ENCODE peak calls at places on chromosome 4, in five cellular contexts. H, W, C, J and G are unnamed samples.

GRCh38 chr4:13588954-13589353 is 38.6 kb downstream of the BOD1L1 start:
- DNase-seq in H (no peak), W (no peak), C (no peak), J (no peak), G (no peak)

GRCh38 chr4:127936974-127937373 is 28.0 kb downstream of the MFSD8 start:
- DNase-seq in H (no peak), W (no peak), C (no peak), J (no peak), G (no peak)

GRCh38 chr4:25367004-25367621 is 9.9 kb upstream of the ANAPC4 start:
- DNase-seq in H (no peak), W (no peak), C (no peak), J (no peak), G (no peak)

GRCh38 chr4:157141976-157142375 is 66.0 kb downstream of the GLRB start:
- DNase-seq in H (no peak), W (no peak), C (no peak), J (no peak), G (no peak)

GRCh38 chr4:833156-833555 is 7.2 kb upstream of the CPLX1 start:
- DNase-seq in H (no peak), W (no peak), C (no peak), J (no peak), G (no peak)

GRCh38 chr4:137519406-137519805 is 12.9 kb downstream of the PCDH18 start:
- DNase-seq in H (no peak), W (no peak), C (no peak), J (no peak), G (no peak)

GRCh38 chr4:53702334-53703266 is 111.3 kb upstream of the LNX1 start:
- DNase-seq in H (peak; percentile 86), W (peak; percentile 87), C (peak; percentile 70), J (peak; percentile 82), G (peak; percentile 64)

GRCh38 chr4:41696768-41697167 is 51.8 kb downstream of the PHOX2B start:
- DNase-seq in H (no peak), W (no peak), C (no peak), J (no peak), G (no peak)

GRCh38 chr4:168784786-168785461 is 225.1 kb downstream of the CBR4 start:
- DNase-seq in H (no peak), W (no peak), C (peak; percentile 39), J (no peak), G (no peak)

GRCh38 chr4:88522702-88523324 is 763 bp downstream of the PYURF start:
- DNase-seq in H (peak; percentile 27), W (peak; percentile 19), C (peak; percentile 21), J (peak; percentile 30), G (peak; percentile 28)

GRCh38 chr4:88527787-88528186 is 4.2 kb upstream of the PYURF start:
- DNase-seq in H (no peak), W (no peak), C (no peak), J (no peak), G (no peak)

GRCh38 chr4:88528861-88529260 is 5.3 kb upstream of the PYURF start:
- DNase-seq in H (no peak), W (no peak), C (no peak), J (no peak), G (no peak)

GRCh38 chr4:88523325-88524129 is at the start of gene PYURF:
- DNase-seq in H (peak; percentile 94), W (peak; percentile 94), C (peak; percentile 93), J (peak; percentile 97), G (peak; percentile 97)

DNA sequence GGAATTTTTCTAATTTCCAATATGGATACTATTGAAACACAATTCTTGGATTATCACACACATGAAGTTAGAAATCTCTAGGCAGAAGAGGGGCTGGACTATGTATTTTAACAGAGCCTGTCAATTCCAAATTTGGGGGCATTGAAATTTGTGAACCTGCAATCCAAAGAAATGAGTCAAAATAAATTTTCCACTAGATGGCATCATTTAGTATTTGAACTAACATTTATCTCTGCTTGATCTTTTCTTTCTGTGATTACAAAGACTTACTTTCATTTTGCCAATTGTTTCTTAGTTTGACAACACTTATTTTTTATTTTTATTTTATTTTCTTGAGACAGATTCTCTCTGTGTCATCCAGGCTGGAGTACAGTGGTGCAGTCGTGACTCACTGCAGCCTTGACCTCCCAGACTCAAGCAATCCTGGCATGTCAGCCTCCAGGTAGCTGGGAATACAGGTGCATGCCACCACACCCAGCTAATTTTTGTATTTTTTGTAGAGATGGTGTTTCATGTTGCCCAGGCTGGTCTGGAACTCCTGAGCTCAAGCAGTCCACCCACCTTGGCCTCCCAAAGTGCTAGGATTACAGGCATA is 2.7 kb upstream of the PYURF start:
- DNase-seq in H (no peak), W (no peak), C (no peak), J (no peak), G (no peak)
- H3K27ac ChIP-seq in H (no peak overlapping the region), W (no peak overlapping the region), C (no peak overlapping the region), J (no peak overlapping the region), G (no peak overlapping the region)

GRCh38 chr4:80206541-80207171 is 9.4 kb downstream of the PRDM8 start:
- DNase-seq in H (peak; percentile 45), W (no peak), C (no peak), J (no peak), G (no peak)
- TF ChIP-seq CTCF in H (no peak), W (no peak), C (no peak), J (no peak), G (no peak)

GRCh38 chr4:30847157-30847556 is 127.0 kb downstream of the PCDH7 start:
- DNase-seq in H (no peak), W (no peak), C (no peak), J (no peak), G (no peak)
- H3K27ac ChIP-seq in H (no peak overlapping the region), W (no peak overlapping the region), C (no peak overlapping the region), J (no peak overlapping the region), G (no peak overlapping the region)

GRCh38 chr4:125677665-125678307 is 363.0 kb downstream of the FAT4 start:
- DNase-seq in H (no peak), W (no peak), C (no peak), J (no peak), G (no peak)

GRCh38 chr4:125676583-125676982 is 361.8 kb downstream of the FAT4 start:
- DNase-seq in H (no peak), W (no peak), C (no peak), J (no peak), G (no peak)

GRCh38 chr4:125682730-125683129 is 368.0 kb downstream of the FAT4 start:
- DNase-seq in H (no peak), W (no peak), C (no peak), J (no peak), G (no peak)

GRCh38 chr4:125679989-125680388 is 365.2 kb downstream of the FAT4 start:
- DNase-seq in H (no peak), W (no peak), C (no peak), J (no peak), G (no peak)

DNA sequence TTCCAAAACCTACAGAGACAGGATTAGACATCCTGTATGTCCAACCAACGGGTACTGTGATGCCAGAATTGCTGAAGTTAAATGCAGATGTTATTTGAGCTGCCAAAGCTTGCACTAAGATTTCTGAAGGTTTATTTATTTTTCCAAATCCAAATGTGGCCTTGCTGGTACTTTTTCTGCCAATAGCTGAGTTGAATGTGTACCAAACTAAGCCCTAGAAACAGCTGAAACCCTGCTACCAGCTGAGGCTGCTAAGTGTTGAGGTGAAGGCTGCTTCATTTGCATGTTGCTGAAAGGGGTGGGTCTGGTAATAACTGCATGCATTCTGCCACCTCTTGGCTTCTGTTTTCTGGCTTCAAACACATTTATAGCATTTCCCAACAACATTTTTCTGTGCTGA is 366.5 kb downstream of the FAT4 start:
- DNase-seq in H (no peak), W (no peak), C (no peak), J (no peak), G (no peak)
- TF ChIP-seq CTCF in H (no peak), W (no peak), C (no peak), J (no peak), G (no peak)